ENCODE peak calls at places on chromosomes 7 and 10, in five cellular contexts. A is hepatocyte; N is DMS153; M is activated CD4-positive, alpha-beta T cell treated with anti-CD3 and anti-CD28 coated beads for 24 hours; O is KBM-7. L is an unnamed sample.

GRCh38 chr7:91852263-91852741 is 28.2 kb downstream of the MTERF1 start:
- DNase-seq in O (peak), N (no peak), M (no peak), A (peak), L (no peak)

GRCh38 chr10:56831681-56832080 is 470.6 kb upstream of the ZWINT start:
- DNase-seq in N (no peak), A (no peak), M (no peak), O (no peak), L (no peak)

GRCh38 chr10:98916751-98917150 is 318.9 kb downstream of the HPSE2 start:
- DNase-seq in O (no peak), N (no peak), A (no peak), M (no peak), L (no peak)

GRCh38 chr10:119253433-119254174 is 46.2 kb downstream of the GRK5 start:
- DNase-seq in O (no peak), A (peak), N (no peak), M (no peak), L (no peak)

GRCh38 chr7:157088136-157088535 is 50.6 kb upstream of the UBE3C start:
- DNase-seq in N (no peak), O (no peak), A (no peak), M (no peak), L (no peak)

GRCh38 chr7:130276796-130277762 is 10.4 kb downstream of the CPA2 start:
- DNase-seq in A (no peak), O (no peak), N (no peak), M (peak), L (no peak)

GRCh38 chr7:27784399-27785053 is 44.6 kb downstream of the TAX1BP1 start:
- DNase-seq in O (peak), A (peak), N (no peak), M (peak), L (peak)

GRCh38 chr7:151083071-151083823 is at the start of gene TMUB1:
- DNase-seq in M (peak), N (peak), A (peak), O (peak), L (peak)

GRCh38 chr7:28956608-28957063 is 1.5 kb downstream of the TRIL start:
- DNase-seq in M (no peak), N (peak), O (no peak), A (peak), L (no peak)

GRCh38 chr10:13632879-13633437 is 46.2 kb downstream of the PRPF18 start:
- DNase-seq in O (no peak), M (no peak), N (no peak), A (no peak), L (no peak)

GRCh38 chr10:118594392-118595063 is 920 bp downstream of the PRLHR start:
- DNase-seq in A (peak), N (no peak), O (no peak), M (peak), L (peak)

GRCh38 chr10:16518822-16519221 is 2.9 kb downstream of the C1QL3 start:
- DNase-seq in A (no peak), M (no peak), N (no peak), O (no peak), L (no peak)

GRCh38 chr7:89316584-89316983 is 521.0 kb upstream of the TEX47 start:
- DNase-seq in O (no peak), A (no peak), N (no peak), M (no peak), L (no peak)

GRCh38 chr10:20988357-20988983 is 91.4 kb upstream of the NEBL start:
- DNase-seq in O (no peak), N (no peak), A (peak), M (no peak), L (no peak)

GRCh38 chr7:11625669-11626068 is 206.3 kb downstream of the THSD7A start:
- DNase-seq in O (no peak), A (no peak), N (no peak), M (no peak), L (no peak)

GRCh38 chr7:130065500-130066152 is 4.7 kb upstream of the KLHDC10 start:
- DNase-seq in M (no peak), A (no peak), O (no peak), N (no peak), L (no peak)

GRCh38 chr7:10122573-10123100 is 851.0 kb upstream of the PHF14 start:
- DNase-seq in N (peak), O (no peak), M (no peak), A (peak), L (no peak)

GRCh38 chr10:114499630-114500190 is 95.4 kb upstream of the AFAP1L2 start:
- DNase-seq in M (peak), O (no peak), N (peak), A (peak), L (no peak)

GRCh38 chr10:73907841-73908517 is 3.0 kb upstream of the PLAU start:
- DNase-seq in O (peak), M (no peak), N (no peak), A (no peak), L (no peak)

GRCh38 chr10:125038637-125039036 is 96.7 kb downstream of the ZRANB1 start:
- DNase-seq in A (no peak), N (no peak), O (peak), M (no peak), L (no peak)

GRCh38 chr7:102248456-102249395 is 37.9 kb upstream of the SH2B2 start:
- DNase-seq in M (no peak), O (no peak), N (no peak), A (no peak), L (no peak)

GRCh38 chr10:69838853-69839252 is 37.1 kb downstream of the COL13A1 start:
- DNase-seq in A (no peak), N (no peak), M (no peak), O (no peak), L (no peak)

GRCh38 chr10:26832960-26833359 is 27.8 kb downstream of the ABI1 start:
- DNase-seq in O (no peak), M (no peak), A (no peak), N (no peak), L (no peak)

GRCh38 chr7:134908289-134908688 is 78.0 kb upstream of the AGBL3 start:
- DNase-seq in M (no peak), O (no peak), N (no peak), A (no peak), L (no peak)

GRCh38 chr10:42962120-42962901 is 114.6 kb upstream of the RET start:
- DNase-seq in O (no peak), N (no peak), M (no peak), A (no peak), L (no peak)